ENCODE peak calls at places on chromosome 14, in eight cellular contexts. U is fibroblast of the aortic adventitia, V is keratinocyte, Y is cardiac muscle cell, B is AG04449, G is Panc1, T is pancreas, X is BE2C. Q is an unnamed sample.

GRCh38 chr14:57418999-57419398 is 28.6 kb downstream of the NAA30 start:
- DNase-seq in U (no peak), V (no peak), Y (no peak), B (no peak), G (no peak), T (no peak), X (no peak), Q (no peak)

GRCh38 chr14:59707778-59708635 is 131.4 kb upstream of the CCDC175 start:
- DNase-seq in U (peak; percentile 43), V (no peak), Y (peak; percentile 36), B (no peak), G (no peak), T (no peak), X (no peak), Q (no peak)

GRCh38 chr14:104306450-104307040 is 168.2 kb downstream of the KIF26A start:
- DNase-seq in U (no peak), V (no peak), Y (no peak), B (no peak), G (no peak), T (peak; percentile 48), X (no peak), Q (no peak)

GRCh38 chr14:24430682-24431568 is 1.2 kb downstream of the KHNYN start:
- DNase-seq in U (peak; percentile 85), V (no peak), Y (peak; percentile 61), B (no peak), G (no peak), T (peak; percentile 61), X (no peak), Q (no peak)

GRCh38 chr14:24398943-24399801 is at the start of gene NYNRIN:
- DNase-seq in U (peak; percentile 37), V (no peak), Y (peak; percentile 79), B (no peak), G (no peak), T (peak; percentile 79), X (peak; percentile 67), Q (no peak)

GRCh38 chr14:103124501-103125001 is 1.3 kb downstream of the TNFAIP2 start:
- DNase-seq in U (no peak), V (no peak), Y (no peak), B (no peak), G (no peak), T (no peak), X (no peak), Q (no peak)

GRCh38 chr14:39055786-39056474 is 47.1 kb downstream of the SEC23A start:
- DNase-seq in U (peak; percentile 7), V (no peak), Y (no peak), B (no peak), G (no peak), T (no peak), X (no peak), Q (peak; percentile 12)

GRCh38 chr14:90140298-90140955 is 78.6 kb downstream of the KCNK13 start:
- DNase-seq in U (peak; percentile 18), V (no peak), Y (no peak), B (no peak), G (no peak), T (no peak), X (no peak), Q (no peak)

GRCh38 chr14:77607741-77608302 is 8.6 kb downstream of the SPTLC2 start:
- DNase-seq in U (no peak), V (no peak), Y (no peak), B (no peak), G (no peak), T (no peak), X (no peak), Q (no peak)

DNA sequence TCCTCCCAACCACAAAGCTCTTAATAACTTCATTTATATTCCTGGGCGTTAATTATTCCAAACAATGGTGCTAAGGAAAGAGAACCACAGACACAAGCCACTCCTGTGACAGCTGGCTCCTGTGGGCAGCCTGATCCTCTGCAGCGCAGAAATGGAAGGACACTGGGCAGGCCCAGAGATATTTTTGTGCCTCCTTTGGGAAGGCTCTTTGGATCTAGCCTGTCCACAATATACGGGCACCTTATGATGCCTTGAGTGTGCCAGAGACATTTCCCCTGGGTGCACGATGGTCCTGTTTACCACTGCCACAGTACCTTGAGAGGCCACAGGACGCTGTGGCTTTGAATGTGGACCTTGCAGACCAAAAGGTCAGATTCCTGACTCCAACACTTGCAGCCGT is 2.1 kb downstream of the ASB2 start:
- DNase-seq in U (no peak), V (no peak), Y (no peak), B (no peak), G (no peak), T (no peak), X (no peak), Q (no peak)
- H3K4me3 ChIP-seq in U (no peak overlapping the region), V (no peak overlapping the region), Y (no peak overlapping the region), B (no peak overlapping the region), G (no peak overlapping the region), T (no peak overlapping the region), X (no peak overlapping the region), Q (no peak overlapping the region)

GRCh38 chr14:37172936-37173613 is 669 bp upstream of the SLC25A21 start:
- DNase-seq in U (no peak), V (no peak), Y (no peak), B (no peak), G (no peak), T (no peak), X (no peak), Q (no peak)
- H3K4me3 ChIP-seq in U (peak overlapping the region; percentile 85), V (peak overlapping the region; percentile 68), Y (peak overlapping the region; percentile 55), B (peak overlapping the region; percentile 88), G (peak overlapping the region; percentile 68), T (no peak overlapping the region), X (no peak overlapping the region), Q (peak overlapping the region; percentile 88)

DNA sequence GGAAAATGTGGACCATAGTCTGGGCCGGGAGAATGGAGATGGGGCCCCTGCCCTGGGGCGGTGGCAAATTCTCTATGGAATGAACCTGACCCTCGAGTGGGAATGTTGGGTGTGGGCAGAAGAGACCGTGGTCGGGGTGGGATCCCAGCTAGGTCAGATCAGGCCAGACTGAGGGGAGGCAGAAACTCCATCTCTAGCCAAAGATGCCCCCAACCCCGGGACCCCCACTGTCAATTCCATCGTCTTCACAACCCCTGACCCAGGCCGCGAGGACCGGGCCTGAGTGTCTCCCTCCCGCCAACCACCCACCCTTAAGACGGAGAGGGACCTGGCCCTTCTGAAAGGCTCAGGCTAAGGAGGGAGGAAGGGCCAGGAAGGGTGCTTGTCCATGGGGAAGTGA is 733 bp downstream of the PLEKHD1 start:
- DNase-seq in U (no peak), V (no peak), Y (no peak), B (no peak), G (no peak), T (no peak), X (no peak), Q (no peak)
- H3K4me3 ChIP-seq in U (no peak overlapping the region), V (no peak overlapping the region), Y (no peak overlapping the region), B (no peak overlapping the region), G (no peak overlapping the region), T (no peak overlapping the region), X (no peak overlapping the region), Q (no peak overlapping the region)

GRCh38 chr14:71328183-71328582 is 420.9 kb downstream of the PCNX1 start:
- DNase-seq in U (no peak), V (no peak), Y (no peak), B (no peak), G (no peak), T (no peak), X (no peak), Q (no peak)

GRCh38 chr14:71327691-71328090 is 420.4 kb downstream of the PCNX1 start:
- DNase-seq in U (peak; percentile 16), V (no peak), Y (peak; percentile 21), B (no peak), G (no peak), T (no peak), X (no peak), Q (no peak)

GRCh38 chr14:71321556-71322315 is 414.5 kb downstream of the PCNX1 start:
- DNase-seq in U (peak; percentile 73), V (no peak), Y (peak; percentile 60), B (no peak), G (peak; percentile 12), T (no peak), X (no peak), Q (peak; percentile 65)

GRCh38 chr14:71322660-71323250 is 415.5 kb downstream of the PCNX1 start:
- DNase-seq in U (peak; percentile 78), V (no peak), Y (peak; percentile 73), B (no peak), G (peak; percentile 35), T (no peak), X (no peak), Q (no peak)

DNA sequence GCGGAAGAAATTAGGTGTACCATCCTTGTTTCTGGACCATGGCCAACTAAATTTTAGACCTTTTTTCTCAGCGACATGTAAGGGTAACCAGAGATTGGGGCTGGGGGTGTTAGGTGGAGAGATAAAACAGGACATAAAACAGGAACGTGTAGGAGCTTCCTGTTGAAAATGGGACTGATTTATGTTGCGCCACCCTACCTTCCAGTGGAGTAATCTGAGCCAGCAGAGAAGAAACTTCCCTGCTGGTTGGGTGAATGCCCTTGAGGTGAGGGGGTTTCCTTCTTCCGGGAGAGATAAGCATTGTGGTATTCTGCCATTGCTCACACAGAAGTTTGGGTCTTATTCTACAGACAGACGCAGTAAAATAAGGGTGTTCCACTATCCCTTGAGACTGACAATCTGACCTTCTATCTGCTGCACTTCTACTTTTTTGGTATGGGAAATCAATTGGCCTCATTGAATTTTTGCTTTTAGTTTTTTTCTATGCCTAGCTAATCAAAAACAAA is 417.6 kb downstream of the PCNX1 start:
- DNase-seq in U (no peak), V (no peak), Y (peak; percentile 75), B (no peak), G (no peak), T (no peak), X (no peak), Q (no peak)
- H3K4me3 ChIP-seq in U (no peak overlapping the region), V (no peak overlapping the region), Y (no peak overlapping the region), B (no peak overlapping the region), G (no peak overlapping the region), T (no peak overlapping the region), X (no peak overlapping the region), Q (no peak overlapping the region)

DNA sequence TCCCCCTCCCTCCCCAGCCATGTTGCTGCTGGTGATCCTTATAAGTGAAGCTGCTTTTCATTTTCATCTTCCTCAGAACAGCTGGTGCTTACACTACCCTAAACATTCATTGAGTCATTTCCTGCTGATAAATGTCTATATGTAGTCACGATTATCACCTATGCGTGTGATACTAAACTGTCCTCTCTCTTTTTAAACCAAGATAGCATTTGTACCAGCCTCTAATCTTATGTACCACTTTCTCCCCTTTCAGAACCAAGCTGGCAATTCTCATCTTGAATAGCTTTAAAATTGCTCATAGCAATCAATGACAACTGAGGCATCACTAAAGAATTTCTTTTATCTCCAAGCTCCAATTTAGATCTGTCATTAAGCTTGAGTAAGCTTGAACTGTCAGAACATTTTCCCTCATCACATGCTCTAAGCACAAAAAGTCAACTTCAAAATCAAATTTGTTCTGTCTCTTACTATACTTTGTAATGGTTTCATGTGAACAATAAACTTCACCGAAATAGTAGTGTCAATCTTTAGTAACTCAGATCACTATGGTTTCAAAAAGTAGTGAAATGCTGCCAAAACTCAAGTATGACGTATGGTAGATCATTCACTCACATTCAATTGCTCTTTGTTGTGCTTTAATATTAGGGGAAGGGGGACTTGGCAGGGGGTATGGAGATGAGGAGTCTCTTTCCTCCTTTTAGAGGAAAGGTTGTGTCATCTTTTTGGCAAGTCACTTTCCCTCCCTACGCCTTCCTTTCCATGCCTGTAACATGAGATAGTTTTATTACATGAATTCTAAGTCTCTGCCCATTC is 178.1 kb upstream of the NOVA1 start:
- DNase-seq in U (peak; percentile 79), V (no peak), Y (peak; percentile 67), B (no peak), G (peak; percentile 61), T (no peak), X (no peak), Q (no peak)
- H3K4me3 ChIP-seq in U (no peak overlapping the region), V (no peak overlapping the region), Y (no peak overlapping the region), B (no peak overlapping the region), G (no peak overlapping the region), T (no peak overlapping the region), X (no peak overlapping the region), Q (no peak overlapping the region)

GRCh38 chr14:22979748-22980392 is 2.5 kb downstream of the AJUBA start:
- DNase-seq in U (no peak), V (no peak), Y (no peak), B (no peak), G (no peak), T (no peak), X (no peak), Q (no peak)
- H3K4me3 ChIP-seq in U (peak overlapping the region; percentile 95), V (peak overlapping the region; percentile 80), Y (peak overlapping the region; percentile 74), B (peak overlapping the region; percentile 91), G (peak overlapping the region; percentile 76), T (no peak overlapping the region), X (no peak overlapping the region), Q (peak overlapping the region; percentile 83)